ENCODE peak calls at places on chromosomes 3 and 15, in ten cellular contexts. One of them, this sample, is unnamed.

GRCh38 chr15:67358812-67359211 is 104.2 kb downstream of the IQCH start:
- DNase-seq in A549: no peak
- DNase-seq in choroid plexus epithelial cell: no peak
- DNase-seq in AG09309: no peak
- DNase-seq in GM23248: no peak
- DNase-seq in psoas muscle: no peak
- DNase-seq in vagina: no peak
- DNase-seq in CD4-positive, CD25-positive, alpha-beta regulatory T cell: no peak
- DNase-seq in cardiac muscle cell: no peak
- DNase-seq in AG04450: no peak
- DNase-seq in this sample: no peak

GRCh38 chr15:82043130-82043673 is 2.6 kb downstream of the MEX3B start:
- DNase-seq in choroid plexus epithelial cell: no peak
- DNase-seq in GM23248: no peak
- DNase-seq in AG09309: no peak
- DNase-seq in vagina: no peak
- DNase-seq in CD4-positive, CD25-positive, alpha-beta regulatory T cell: no peak
- DNase-seq in A549: no peak
- DNase-seq in AG04450: no peak
- DNase-seq in psoas muscle: no peak
- DNase-seq in cardiac muscle cell: no peak
- DNase-seq in this sample: no peak

GRCh38 chr3:195098741-195099525 is 172.0 kb downstream of the XXYLT1 start:
- DNase-seq in A549: no peak
- DNase-seq in GM23248: no peak
- DNase-seq in AG09309: no peak
- DNase-seq in choroid plexus epithelial cell: no peak
- DNase-seq in psoas muscle: no peak
- DNase-seq in AG04450: no peak
- DNase-seq in cardiac muscle cell: no peak
- DNase-seq in CD4-positive, CD25-positive, alpha-beta regulatory T cell: no peak
- DNase-seq in vagina: no peak
- DNase-seq in this sample: no peak

GRCh38 chr3:50242371-50242770 is 6.4 kb downstream of the GNAI2 start:
- DNase-seq in CD4-positive, CD25-positive, alpha-beta regulatory T cell: no peak
- DNase-seq in AG09309: no peak
- DNase-seq in vagina: no peak
- DNase-seq in A549: no peak
- DNase-seq in choroid plexus epithelial cell: no peak
- DNase-seq in psoas muscle: no peak
- DNase-seq in AG04450: no peak
- DNase-seq in cardiac muscle cell: no peak
- DNase-seq in GM23248: no peak
- DNase-seq in this sample: no peak

GRCh38 chr3:130529816-130530215 is 12.8 kb downstream of the COL6A6 start:
- DNase-seq in cardiac muscle cell: no peak
- DNase-seq in GM23248: no peak
- DNase-seq in A549: no peak
- DNase-seq in psoas muscle: no peak
- DNase-seq in CD4-positive, CD25-positive, alpha-beta regulatory T cell: no peak
- DNase-seq in vagina: no peak
- DNase-seq in choroid plexus epithelial cell: no peak
- DNase-seq in AG09309: no peak
- DNase-seq in AG04450: no peak
- DNase-seq in this sample: no peak

GRCh38 chr3:189776163-189776824 is 145.1 kb downstream of the TP63 start:
- DNase-seq in A549: no peak
- DNase-seq in cardiac muscle cell: no peak
- DNase-seq in GM23248: no peak
- DNase-seq in choroid plexus epithelial cell: no peak
- DNase-seq in vagina: no peak
- DNase-seq in psoas muscle: no peak
- DNase-seq in AG04450: no peak
- DNase-seq in AG09309: no peak
- DNase-seq in CD4-positive, CD25-positive, alpha-beta regulatory T cell: no peak
- DNase-seq in this sample: no peak

GRCh38 chr15:43183270-43183669 is 1.9 kb upstream of the CCNDBP1 start:
- DNase-seq in GM23248: no peak
- DNase-seq in choroid plexus epithelial cell: no peak
- DNase-seq in vagina: no peak
- DNase-seq in AG09309: no peak
- DNase-seq in AG04450: no peak
- DNase-seq in psoas muscle: no peak
- DNase-seq in cardiac muscle cell: no peak
- DNase-seq in A549: no peak
- DNase-seq in CD4-positive, CD25-positive, alpha-beta regulatory T cell: no peak
- DNase-seq in this sample: no peak

GRCh38 chr15:90266061-90266431 is 574 bp downstream of the NGRN start:
- DNase-seq in AG09309: no peak
- DNase-seq in AG04450: no peak
- DNase-seq in cardiac muscle cell: peak; percentile 42
- DNase-seq in psoas muscle: peak; percentile 43
- DNase-seq in A549: peak; percentile 68
- DNase-seq in vagina: no peak
- DNase-seq in CD4-positive, CD25-positive, alpha-beta regulatory T cell: peak; percentile 42
- DNase-seq in GM23248: peak; percentile 63
- DNase-seq in choroid plexus epithelial cell: peak; percentile 20
- DNase-seq in this sample: peak; percentile 47

GRCh38 chr3:141386080-141386594 is 17.8 kb downstream of the ZBTB38 start:
- DNase-seq in choroid plexus epithelial cell: peak; percentile 45
- DNase-seq in A549: no peak
- DNase-seq in psoas muscle: no peak
- DNase-seq in GM23248: no peak
- DNase-seq in vagina: no peak
- DNase-seq in AG04450: no peak
- DNase-seq in cardiac muscle cell: no peak
- DNase-seq in CD4-positive, CD25-positive, alpha-beta regulatory T cell: no peak
- DNase-seq in AG09309: no peak
- DNase-seq in this sample: no peak

GRCh38 chr3:141384575-141384974 is 16.3 kb downstream of the ZBTB38 start:
- DNase-seq in psoas muscle: no peak
- DNase-seq in choroid plexus epithelial cell: no peak
- DNase-seq in cardiac muscle cell: no peak
- DNase-seq in vagina: no peak
- DNase-seq in AG09309: no peak
- DNase-seq in GM23248: no peak
- DNase-seq in CD4-positive, CD25-positive, alpha-beta regulatory T cell: no peak
- DNase-seq in A549: no peak
- DNase-seq in AG04450: no peak
- DNase-seq in this sample: no peak

GRCh38 chr3:141385386-141386079 is 17.2 kb downstream of the ZBTB38 start:
- DNase-seq in cardiac muscle cell: no peak
- DNase-seq in AG09309: no peak
- DNase-seq in GM23248: no peak
- DNase-seq in vagina: no peak
- DNase-seq in AG04450: no peak
- DNase-seq in choroid plexus epithelial cell: peak; percentile 72
- DNase-seq in A549: no peak
- DNase-seq in CD4-positive, CD25-positive, alpha-beta regulatory T cell: no peak
- DNase-seq in psoas muscle: no peak
- DNase-seq in this sample: no peak

GRCh38 chr3:141387446-141388030 is 19.2 kb downstream of the ZBTB38 start:
- DNase-seq in cardiac muscle cell: no peak
- DNase-seq in CD4-positive, CD25-positive, alpha-beta regulatory T cell: no peak
- DNase-seq in GM23248: no peak
- DNase-seq in choroid plexus epithelial cell: no peak
- DNase-seq in AG04450: no peak
- DNase-seq in vagina: no peak
- DNase-seq in psoas muscle: no peak
- DNase-seq in A549: no peak
- DNase-seq in AG09309: no peak
- DNase-seq in this sample: no peak

DNA sequence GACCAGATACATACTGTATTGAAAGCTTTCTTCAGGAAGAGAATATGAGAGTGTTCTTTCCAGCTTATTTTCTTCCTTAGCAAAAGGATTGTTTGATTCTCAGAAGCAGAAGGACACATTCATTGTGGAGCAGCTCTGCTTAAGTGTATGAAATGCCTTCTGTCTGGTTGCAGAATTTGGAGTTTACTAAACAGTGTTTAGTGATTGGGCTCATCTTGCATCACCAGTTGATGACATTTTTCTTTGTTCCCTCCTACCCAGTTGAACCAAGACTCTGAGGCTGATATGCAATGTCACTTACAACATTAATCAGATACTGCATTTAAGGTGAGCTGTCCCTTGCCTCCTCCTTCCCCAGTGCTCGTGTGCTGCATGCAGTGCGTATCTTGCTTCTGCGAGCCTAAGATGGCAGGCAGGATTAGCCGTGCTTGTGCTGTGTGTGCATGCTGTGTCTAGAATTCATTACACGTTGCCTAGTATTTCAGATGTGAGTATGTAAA is 18.4 kb downstream of the ZBTB38 start:
- DNase-seq in AG09309: no peak
- DNase-seq in psoas muscle: no peak
- DNase-seq in AG04450: no peak
- DNase-seq in vagina: no peak
- DNase-seq in choroid plexus epithelial cell: peak; percentile 70
- DNase-seq in A549: no peak
- DNase-seq in cardiac muscle cell: no peak
- DNase-seq in CD4-positive, CD25-positive, alpha-beta regulatory T cell: no peak
- DNase-seq in GM23248: peak; percentile 73
- DNase-seq in this sample: no peak
- H3K4me3 ChIP-seq in AG09309: no peak overlapping the region
- H3K4me3 ChIP-seq in psoas muscle: peak overlapping the region; percentile 33
- H3K4me3 ChIP-seq in AG04450: peak overlapping the region; percentile 68
- H3K4me3 ChIP-seq in vagina: no peak overlapping the region
- H3K4me3 ChIP-seq in choroid plexus epithelial cell: peak overlapping the region; percentile 45
- H3K4me3 ChIP-seq in A549: no peak overlapping the region
- H3K4me3 ChIP-seq in cardiac muscle cell: no peak overlapping the region
- H3K4me3 ChIP-seq in CD4-positive, CD25-positive, alpha-beta regulatory T cell: peak overlapping the region; percentile 86
- H3K4me3 ChIP-seq in GM23248: peak overlapping the region; percentile 87
- H3K4me3 ChIP-seq in this sample: peak overlapping the region; percentile 36

GRCh38 chr3:151459360-151459759 is 1.5 kb downstream of the IGSF10 start:
- DNase-seq in choroid plexus epithelial cell: no peak
- DNase-seq in vagina: no peak
- DNase-seq in CD4-positive, CD25-positive, alpha-beta regulatory T cell: no peak
- DNase-seq in AG04450: no peak
- DNase-seq in cardiac muscle cell: no peak
- DNase-seq in A549: no peak
- DNase-seq in GM23248: no peak
- DNase-seq in AG09309: no peak
- DNase-seq in psoas muscle: no peak
- DNase-seq in this sample: no peak

GRCh38 chr3:151456065-151456464 is 4.8 kb downstream of the IGSF10 start:
- DNase-seq in AG09309: no peak
- DNase-seq in A549: no peak
- DNase-seq in CD4-positive, CD25-positive, alpha-beta regulatory T cell: no peak
- DNase-seq in choroid plexus epithelial cell: no peak
- DNase-seq in psoas muscle: no peak
- DNase-seq in cardiac muscle cell: no peak
- DNase-seq in GM23248: no peak
- DNase-seq in AG04450: no peak
- DNase-seq in vagina: no peak
- DNase-seq in this sample: no peak

GRCh38 chr3:151460240-151460639 is 621 bp downstream of the IGSF10 start:
- DNase-seq in AG04450: no peak
- DNase-seq in GM23248: peak; percentile 50
- DNase-seq in choroid plexus epithelial cell: peak; percentile 45
- DNase-seq in cardiac muscle cell: no peak
- DNase-seq in psoas muscle: no peak
- DNase-seq in vagina: no peak
- DNase-seq in A549: no peak
- DNase-seq in AG09309: no peak
- DNase-seq in CD4-positive, CD25-positive, alpha-beta regulatory T cell: no peak
- DNase-seq in this sample: peak; percentile 6

GRCh38 chr3:151462278-151462779 is 1.5 kb upstream of the IGSF10 start:
- DNase-seq in cardiac muscle cell: no peak
- DNase-seq in AG04450: no peak
- DNase-seq in choroid plexus epithelial cell: no peak
- DNase-seq in CD4-positive, CD25-positive, alpha-beta regulatory T cell: no peak
- DNase-seq in AG09309: no peak
- DNase-seq in vagina: no peak
- DNase-seq in A549: no peak
- DNase-seq in GM23248: no peak
- DNase-seq in psoas muscle: no peak
- DNase-seq in this sample: no peak

DNA sequence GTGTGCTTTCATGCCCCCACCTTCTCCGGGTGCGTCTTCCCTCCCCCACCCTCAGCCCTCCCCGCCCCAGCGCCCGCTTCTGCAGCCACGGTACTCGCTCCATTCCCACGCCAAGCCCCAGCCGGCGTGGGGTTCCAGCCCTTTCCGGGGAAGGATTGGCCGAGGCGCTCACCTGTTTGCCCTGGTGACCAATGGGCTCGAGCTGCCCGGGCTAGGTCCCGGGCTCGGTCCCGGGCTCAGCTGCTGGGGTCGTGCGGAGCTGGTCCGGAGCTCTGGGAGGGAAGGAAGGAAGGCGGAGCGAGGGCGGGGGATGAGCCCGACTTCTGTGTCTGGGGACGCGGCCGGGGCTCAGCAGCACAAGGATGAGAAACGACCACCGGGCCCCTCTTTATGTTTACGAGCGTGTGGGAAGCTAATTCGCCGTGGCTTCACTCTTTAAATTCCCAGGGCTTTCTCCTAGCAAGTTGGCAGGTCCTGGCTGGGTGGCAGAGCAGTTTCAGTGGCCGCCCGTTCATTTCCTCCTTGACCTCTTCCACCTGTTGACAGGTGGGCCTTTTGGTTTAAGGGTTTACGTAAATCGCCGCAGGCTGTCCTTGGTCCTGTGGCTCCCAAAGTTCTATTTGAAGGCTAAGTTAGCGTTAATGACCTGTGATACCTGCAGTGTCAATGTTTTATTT is at the start of gene IGSF10:
- DNase-seq in GM23248: peak; percentile 32
- DNase-seq in cardiac muscle cell: no peak
- DNase-seq in AG04450: no peak
- DNase-seq in choroid plexus epithelial cell: no peak
- DNase-seq in psoas muscle: peak; percentile 17
- DNase-seq in CD4-positive, CD25-positive, alpha-beta regulatory T cell: no peak
- DNase-seq in vagina: no peak
- DNase-seq in A549: peak; percentile 11
- DNase-seq in AG09309: no peak
- DNase-seq in this sample: no peak
- H3K4me3 ChIP-seq in GM23248: peak within 1 kb of the TSS; percentile 73
- H3K4me3 ChIP-seq in cardiac muscle cell: peak within 1 kb of the TSS; percentile 31
- H3K4me3 ChIP-seq in AG04450: peak within 1 kb of the TSS; percentile 46
- H3K4me3 ChIP-seq in choroid plexus epithelial cell: peak within 1 kb of the TSS; percentile 67
- H3K4me3 ChIP-seq in psoas muscle: peak within 1 kb of the TSS; percentile 61
- H3K4me3 ChIP-seq in CD4-positive, CD25-positive, alpha-beta regulatory T cell: no peak within 1 kb of the TSS
- H3K4me3 ChIP-seq in vagina: peak within 1 kb of the TSS; percentile 34
- H3K4me3 ChIP-seq in A549: peak within 1 kb of the TSS; percentile 72
- H3K4me3 ChIP-seq in AG09309: peak within 1 kb of the TSS; percentile 47
- H3K4me3 ChIP-seq in this sample: peak within 1 kb of the TSS; percentile 48

GRCh38 chr3:157103280-157103679 is 56.7 kb downstream of the CCNL1 start:
- DNase-seq in GM23248: no peak
- DNase-seq in choroid plexus epithelial cell: no peak
- DNase-seq in A549: no peak
- DNase-seq in CD4-positive, CD25-positive, alpha-beta regulatory T cell: no peak
- DNase-seq in psoas muscle: no peak
- DNase-seq in AG04450: no peak
- DNase-seq in cardiac muscle cell: no peak
- DNase-seq in vagina: no peak
- DNase-seq in AG09309: no peak
- DNase-seq in this sample: no peak
- H3K4me3 ChIP-seq in GM23248: no peak overlapping the region
- H3K4me3 ChIP-seq in choroid plexus epithelial cell: no peak overlapping the region
- H3K4me3 ChIP-seq in A549: no peak overlapping the region
- H3K4me3 ChIP-seq in CD4-positive, CD25-positive, alpha-beta regulatory T cell: peak overlapping the region; percentile 42
- H3K4me3 ChIP-seq in psoas muscle: no peak overlapping the region
- H3K4me3 ChIP-seq in AG04450: no peak overlapping the region
- H3K4me3 ChIP-seq in cardiac muscle cell: no peak overlapping the region
- H3K4me3 ChIP-seq in vagina: no peak overlapping the region
- H3K4me3 ChIP-seq in AG09309: no peak overlapping the region
- H3K4me3 ChIP-seq in this sample: no peak overlapping the region

GRCh38 chr3:186218423-186218822 is 109.5 kb upstream of the ETV5 start:
- DNase-seq in A549: no peak
- DNase-seq in CD4-positive, CD25-positive, alpha-beta regulatory T cell: no peak
- DNase-seq in vagina: no peak
- DNase-seq in choroid plexus epithelial cell: no peak
- DNase-seq in cardiac muscle cell: no peak
- DNase-seq in GM23248: no peak
- DNase-seq in AG04450: no peak
- DNase-seq in psoas muscle: no peak
- DNase-seq in AG09309: no peak
- DNase-seq in this sample: no peak
- H3K4me3 ChIP-seq in A549: no peak overlapping the region
- H3K4me3 ChIP-seq in CD4-positive, CD25-positive, alpha-beta regulatory T cell: no peak overlapping the region
- H3K4me3 ChIP-seq in vagina: no peak overlapping the region
- H3K4me3 ChIP-seq in choroid plexus epithelial cell: no peak overlapping the region
- H3K4me3 ChIP-seq in cardiac muscle cell: no peak overlapping the region
- H3K4me3 ChIP-seq in GM23248: no peak overlapping the region
- H3K4me3 ChIP-seq in AG04450: no peak overlapping the region
- H3K4me3 ChIP-seq in psoas muscle: no peak overlapping the region
- H3K4me3 ChIP-seq in AG09309: no peak overlapping the region
- H3K4me3 ChIP-seq in this sample: no peak overlapping the region